ENCODE peak calls at places on chromosomes 1 and 21, in seven cellular contexts. One of them, this sample, is unnamed.

GRCh38 chr21:39467746-39468145 is 16.0 kb downstream of the SH3BGR start:
- DNase-seq in uterus: no peak
- DNase-seq in SK-N-SH: no peak
- DNase-seq in left ventricle myocardium inferior: no peak
- DNase-seq in coronary artery: no peak
- DNase-seq in fibroblast of pulmonary artery: no peak
- DNase-seq in right cardiac atrium: no peak
- DNase-seq in this sample: no peak

GRCh38 chr1:116360435-116361173 is 12.4 kb upstream of the ATP1A1 start:
- DNase-seq in fibroblast of pulmonary artery: peak; percentile 58
- DNase-seq in right cardiac atrium: no peak
- DNase-seq in left ventricle myocardium inferior: no peak
- DNase-seq in coronary artery: no peak
- DNase-seq in SK-N-SH: no peak
- DNase-seq in uterus: no peak
- DNase-seq in this sample: peak; percentile 43

GRCh38 chr1:7768583-7768982 is 2.5 kb upstream of the VAMP3 start:
- DNase-seq in SK-N-SH: no peak
- DNase-seq in left ventricle myocardium inferior: no peak
- DNase-seq in uterus: no peak
- DNase-seq in fibroblast of pulmonary artery: no peak
- DNase-seq in right cardiac atrium: no peak
- DNase-seq in coronary artery: no peak
- DNase-seq in this sample: no peak

GRCh38 chr1:58664881-58665280 is 35.0 kb downstream of the MYSM1 start:
- DNase-seq in right cardiac atrium: no peak
- DNase-seq in fibroblast of pulmonary artery: peak; percentile 11
- DNase-seq in SK-N-SH: no peak
- DNase-seq in coronary artery: no peak
- DNase-seq in left ventricle myocardium inferior: no peak
- DNase-seq in uterus: no peak
- DNase-seq in this sample: no peak

GRCh38 chr21:44511938-44512275 is 28.1 kb downstream of the KRTAP10-1 start:
- DNase-seq in uterus: no peak
- DNase-seq in fibroblast of pulmonary artery: no peak
- DNase-seq in SK-N-SH: no peak
- DNase-seq in coronary artery: no peak
- DNase-seq in left ventricle myocardium inferior: no peak
- DNase-seq in right cardiac atrium: no peak
- DNase-seq in this sample: no peak

GRCh38 chr1:47669081-47669585 is 231.3 kb downstream of the FOXD2 start:
- DNase-seq in fibroblast of pulmonary artery: no peak
- DNase-seq in left ventricle myocardium inferior: no peak
- DNase-seq in right cardiac atrium: no peak
- DNase-seq in uterus: no peak
- DNase-seq in coronary artery: peak; percentile 56
- DNase-seq in SK-N-SH: no peak
- DNase-seq in this sample: no peak

GRCh38 chr21:37075214-37075770 is 2.2 kb downstream of the TTC3 start:
- DNase-seq in uterus: no peak
- DNase-seq in SK-N-SH: no peak
- DNase-seq in coronary artery: no peak
- DNase-seq in right cardiac atrium: no peak
- DNase-seq in left ventricle myocardium inferior: no peak
- DNase-seq in fibroblast of pulmonary artery: no peak
- DNase-seq in this sample: no peak

GRCh38 chr1:156684227-156684782 is 7.1 kb upstream of the NES start:
- DNase-seq in fibroblast of pulmonary artery: no peak
- DNase-seq in right cardiac atrium: no peak
- DNase-seq in coronary artery: no peak
- DNase-seq in SK-N-SH: no peak
- DNase-seq in uterus: no peak
- DNase-seq in left ventricle myocardium inferior: no peak
- DNase-seq in this sample: peak; percentile 50

GRCh38 chr1:35555601-35556477 is 1.4 kb downstream of the KIAA0319L start:
- DNase-seq in coronary artery: no peak
- DNase-seq in uterus: no peak
- DNase-seq in fibroblast of pulmonary artery: no peak
- DNase-seq in SK-N-SH: no peak
- DNase-seq in right cardiac atrium: no peak
- DNase-seq in left ventricle myocardium inferior: no peak
- DNase-seq in this sample: peak; percentile 49

GRCh38 chr1:67382292-67382691 is 47.9 kb downstream of the SERBP1 start:
- DNase-seq in coronary artery: no peak
- DNase-seq in left ventricle myocardium inferior: no peak
- DNase-seq in SK-N-SH: no peak
- DNase-seq in fibroblast of pulmonary artery: no peak
- DNase-seq in uterus: no peak
- DNase-seq in right cardiac atrium: no peak
- DNase-seq in this sample: no peak

GRCh38 chr1:10678852-10679251 is 117.6 kb downstream of the CASZ1 start:
- DNase-seq in left ventricle myocardium inferior: no peak
- DNase-seq in fibroblast of pulmonary artery: no peak
- DNase-seq in SK-N-SH: peak; percentile 63
- DNase-seq in right cardiac atrium: no peak
- DNase-seq in uterus: no peak
- DNase-seq in coronary artery: no peak
- DNase-seq in this sample: no peak
- H3K4me3 ChIP-seq in left ventricle myocardium inferior: no peak overlapping the region
- H3K4me3 ChIP-seq in fibroblast of pulmonary artery: no peak overlapping the region
- H3K4me3 ChIP-seq in SK-N-SH: no peak overlapping the region
- H3K4me3 ChIP-seq in right cardiac atrium: no peak overlapping the region
- H3K4me3 ChIP-seq in uterus: no peak overlapping the region
- H3K4me3 ChIP-seq in coronary artery: no peak overlapping the region
- H3K4me3 ChIP-seq in this sample: no peak overlapping the region

GRCh38 chr1:112946683-112947082 is 9.3 kb downstream of the SLC16A1 start:
- DNase-seq in uterus: no peak
- DNase-seq in coronary artery: no peak
- DNase-seq in SK-N-SH: no peak
- DNase-seq in fibroblast of pulmonary artery: no peak
- DNase-seq in right cardiac atrium: no peak
- DNase-seq in left ventricle myocardium inferior: no peak
- DNase-seq in this sample: no peak
- H3K4me3 ChIP-seq in uterus: no peak overlapping the region
- H3K4me3 ChIP-seq in coronary artery: no peak overlapping the region
- H3K4me3 ChIP-seq in SK-N-SH: no peak overlapping the region
- H3K4me3 ChIP-seq in fibroblast of pulmonary artery: no peak overlapping the region
- H3K4me3 ChIP-seq in right cardiac atrium: no peak overlapping the region
- H3K4me3 ChIP-seq in left ventricle myocardium inferior: no peak overlapping the region
- H3K4me3 ChIP-seq in this sample: no peak overlapping the region

GRCh38 chr1:37556712-37557196 is at the start of gene DNALI1:
- DNase-seq in uterus: peak; percentile 92
- DNase-seq in coronary artery: peak; percentile 94
- DNase-seq in right cardiac atrium: peak; percentile 90
- DNase-seq in fibroblast of pulmonary artery: peak; percentile 93
- DNase-seq in left ventricle myocardium inferior: peak; percentile 82
- DNase-seq in SK-N-SH: peak; percentile 95
- DNase-seq in this sample: peak; percentile 96
- H3K4me3 ChIP-seq in uterus: peak within 1 kb of the TSS; percentile 36
- H3K4me3 ChIP-seq in coronary artery: peak within 1 kb of the TSS; percentile 61
- H3K4me3 ChIP-seq in right cardiac atrium: peak within 1 kb of the TSS; percentile 47
- H3K4me3 ChIP-seq in fibroblast of pulmonary artery: peak within 1 kb of the TSS; percentile 55
- H3K4me3 ChIP-seq in left ventricle myocardium inferior: peak within 1 kb of the TSS; percentile 59
- H3K4me3 ChIP-seq in SK-N-SH: peak within 1 kb of the TSS; percentile 61
- H3K4me3 ChIP-seq in this sample: peak within 1 kb of the TSS; percentile 60

GRCh38 chr1:91764471-91765115 is 121.4 kb downstream of the TGFBR3 start:
- DNase-seq in fibroblast of pulmonary artery: no peak
- DNase-seq in coronary artery: no peak
- DNase-seq in SK-N-SH: no peak
- DNase-seq in left ventricle myocardium inferior: no peak
- DNase-seq in uterus: no peak
- DNase-seq in right cardiac atrium: no peak
- DNase-seq in this sample: no peak

GRCh38 chr1:91760487-91760886 is 125.5 kb downstream of the TGFBR3 start:
- DNase-seq in right cardiac atrium: no peak
- DNase-seq in uterus: no peak
- DNase-seq in fibroblast of pulmonary artery: no peak
- DNase-seq in SK-N-SH: no peak
- DNase-seq in coronary artery: no peak
- DNase-seq in left ventricle myocardium inferior: no peak
- DNase-seq in this sample: no peak

GRCh38 chr1:91763252-91763651 is 122.7 kb downstream of the TGFBR3 start:
- DNase-seq in SK-N-SH: no peak
- DNase-seq in fibroblast of pulmonary artery: peak; percentile 42
- DNase-seq in coronary artery: no peak
- DNase-seq in right cardiac atrium: no peak
- DNase-seq in uterus: no peak
- DNase-seq in left ventricle myocardium inferior: no peak
- DNase-seq in this sample: peak; percentile 53

GRCh38 chr1:91759076-91759475 is 126.9 kb downstream of the TGFBR3 start:
- DNase-seq in SK-N-SH: no peak
- DNase-seq in left ventricle myocardium inferior: no peak
- DNase-seq in fibroblast of pulmonary artery: no peak
- DNase-seq in coronary artery: no peak
- DNase-seq in uterus: no peak
- DNase-seq in right cardiac atrium: no peak
- DNase-seq in this sample: no peak

GRCh38 chr1:91761303-91761721 is 124.6 kb downstream of the TGFBR3 start:
- DNase-seq in left ventricle myocardium inferior: no peak
- DNase-seq in uterus: peak; percentile 52
- DNase-seq in fibroblast of pulmonary artery: no peak
- DNase-seq in right cardiac atrium: no peak
- DNase-seq in SK-N-SH: no peak
- DNase-seq in coronary artery: no peak
- DNase-seq in this sample: no peak
- H3K4me3 ChIP-seq in left ventricle myocardium inferior: no peak overlapping the region
- H3K4me3 ChIP-seq in uterus: no peak overlapping the region
- H3K4me3 ChIP-seq in fibroblast of pulmonary artery: no peak overlapping the region
- H3K4me3 ChIP-seq in right cardiac atrium: no peak overlapping the region
- H3K4me3 ChIP-seq in SK-N-SH: no peak overlapping the region
- H3K4me3 ChIP-seq in coronary artery: no peak overlapping the region
- H3K4me3 ChIP-seq in this sample: no peak overlapping the region